ENCODE peak calls at places on chromosomes 7 and 10, in four cellular contexts. One of them, this sample, is unnamed.
A peak's percentile ranks its signal among the peaks of the same experiment; 100 is the strongest.

GRCh38 chr10:92079003-92079402 is 155.4 kb downstream of the BTAF1 start:
- DNase-seq in NCI-H345: no peak
- DNase-seq in NCI-H1092: no peak
- DNase-seq in naive B cell: no peak
- DNase-seq in this sample: no peak

GRCh38 chr7:122199171-122199570 is 55.1 kb upstream of the AASS start:
- DNase-seq in NCI-H345: no peak
- DNase-seq in naive B cell: no peak
- DNase-seq in NCI-H1092: no peak
- DNase-seq in this sample: no peak

GRCh38 chr10:48418189-48418588 is 111.7 kb downstream of the MAPK8 start:
- DNase-seq in NCI-H345: no peak
- DNase-seq in naive B cell: no peak
- DNase-seq in NCI-H1092: no peak
- DNase-seq in this sample: no peak

GRCh38 chr7:44735403-44736165 is 13.1 kb upstream of the ZMIZ2 start:
- DNase-seq in NCI-H1092: no peak
- DNase-seq in naive B cell: no peak
- DNase-seq in NCI-H345: no peak
- DNase-seq in this sample: no peak

GRCh38 chr7:116142374-116142773 is 68.0 kb upstream of the TES start:
- DNase-seq in NCI-H1092: no peak
- DNase-seq in NCI-H345: no peak
- DNase-seq in naive B cell: no peak
- DNase-seq in this sample: no peak

GRCh38 chr10:3666525-3667302 is 118.3 kb downstream of the KLF6 start:
- DNase-seq in naive B cell: no peak
- DNase-seq in NCI-H345: no peak
- DNase-seq in NCI-H1092: no peak
- DNase-seq in this sample: peak; percentile 88

GRCh38 chr7:2404714-2405119 is 1.3 kb downstream of the CHST12 start:
- DNase-seq in naive B cell: peak; percentile 29
- DNase-seq in NCI-H345: no peak
- DNase-seq in NCI-H1092: no peak
- DNase-seq in this sample: no peak

GRCh38 chr7:134954197-134955082 is 31.9 kb upstream of the AGBL3 start:
- DNase-seq in NCI-H345: peak; percentile 32
- DNase-seq in NCI-H1092: peak; percentile 15
- DNase-seq in naive B cell: peak; percentile 3
- DNase-seq in this sample: no peak

GRCh38 chr7:44213206-44213871 is 12.6 kb downstream of the YKT6 start:
- DNase-seq in NCI-H1092: no peak
- DNase-seq in NCI-H345: no peak
- DNase-seq in naive B cell: no peak
- DNase-seq in this sample: peak; percentile 72

GRCh38 chr10:131144711-131145375 is 166.7 kb downstream of the TCERG1L start:
- DNase-seq in naive B cell: no peak
- DNase-seq in NCI-H1092: no peak
- DNase-seq in NCI-H345: no peak
- DNase-seq in this sample: no peak

GRCh38 chr10:63042256-63042655 is 90.9 kb upstream of the NRBF2 start:
- DNase-seq in NCI-H1092: no peak
- DNase-seq in naive B cell: no peak
- DNase-seq in NCI-H345: no peak
- DNase-seq in this sample: no peak

GRCh38 chr10:113165643-113166042 is 215.6 kb downstream of the TCF7L2 start:
- DNase-seq in naive B cell: no peak
- DNase-seq in NCI-H345: no peak
- DNase-seq in NCI-H1092: no peak
- DNase-seq in this sample: no peak

GRCh38 chr7:41161188-41161587 is 541.7 kb downstream of the INHBA start:
- DNase-seq in NCI-H1092: no peak
- DNase-seq in NCI-H345: no peak
- DNase-seq in naive B cell: no peak
- DNase-seq in this sample: no peak

GRCh38 chr10:89567566-89568245 is 32.3 kb upstream of the SLC16A12 start:
- DNase-seq in naive B cell: no peak
- DNase-seq in NCI-H1092: no peak
- DNase-seq in NCI-H345: no peak
- DNase-seq in this sample: no peak

GRCh38 chr10:114634607-114634974 is 23.5 kb downstream of the ABLIM1 start:
- DNase-seq in NCI-H1092: no peak
- DNase-seq in NCI-H345: no peak
- DNase-seq in naive B cell: no peak
- DNase-seq in this sample: no peak

GRCh38 chr7:157674027-157674714 is 337.4 kb downstream of the DNAJB6 start:
- DNase-seq in naive B cell: no peak
- DNase-seq in NCI-H1092: no peak
- DNase-seq in NCI-H345: no peak
- DNase-seq in this sample: peak; percentile 56

GRCh38 chr10:112374724-112375541 is 1.0 kb downstream of the ACSL5 start:
- DNase-seq in NCI-H1092: no peak
- DNase-seq in naive B cell: peak; percentile 19
- DNase-seq in NCI-H345: no peak
- DNase-seq in this sample: no peak

GRCh38 chr10:13654846-13655245 is 68.1 kb downstream of the PRPF18 start:
- DNase-seq in naive B cell: no peak
- DNase-seq in NCI-H345: no peak
- DNase-seq in NCI-H1092: no peak
- DNase-seq in this sample: no peak

GRCh38 chr7:19939746-19940145 is 166.3 kb upstream of the TMEM196 start:
- DNase-seq in NCI-H1092: no peak
- DNase-seq in naive B cell: no peak
- DNase-seq in NCI-H345: no peak
- DNase-seq in this sample: no peak

GRCh38 chr7:114255404-114255841 is 159.2 kb upstream of the FOXP2 start:
- DNase-seq in NCI-H345: no peak
- DNase-seq in naive B cell: no peak
- DNase-seq in NCI-H1092: no peak
- DNase-seq in this sample: no peak

GRCh38 chr7:117800841-117801240 is 72.4 kb downstream of the CTTNBP2 start:
- DNase-seq in NCI-H1092: no peak
- DNase-seq in naive B cell: no peak
- DNase-seq in NCI-H345: no peak
- DNase-seq in this sample: no peak

GRCh38 chr7:80415522-80415921 is 96.3 kb downstream of the GNAT3 start:
- DNase-seq in naive B cell: no peak
- DNase-seq in NCI-H1092: no peak
- DNase-seq in NCI-H345: no peak
- DNase-seq in this sample: no peak

GRCh38 chr7:71096341-71096740 is 35.6 kb upstream of the GALNT17 start:
- DNase-seq in naive B cell: no peak
- DNase-seq in NCI-H1092: no peak
- DNase-seq in NCI-H345: no peak
- DNase-seq in this sample: no peak

GRCh38 chr10:77832243-77832642 is 94.3 kb downstream of the DLG5 start:
- DNase-seq in NCI-H345: no peak
- DNase-seq in naive B cell: no peak
- DNase-seq in NCI-H1092: no peak
- DNase-seq in this sample: no peak

GRCh38 chr7:80748302-80749042 is 110.0 kb downstream of the CD36 start:
- DNase-seq in NCI-H345: no peak
- DNase-seq in naive B cell: no peak
- DNase-seq in NCI-H1092: no peak
- DNase-seq in this sample: no peak

GRCh38 chr7:19242246-19242645 is 97.0 kb upstream of the FERD3L start:
- DNase-seq in NCI-H1092: no peak
- DNase-seq in NCI-H345: no peak
- DNase-seq in naive B cell: no peak
- DNase-seq in this sample: no peak

GRCh38 chr7:27723086-27723485 is 16.9 kb upstream of the TAX1BP1 start:
- DNase-seq in NCI-H345: peak; percentile 7
- DNase-seq in naive B cell: no peak
- DNase-seq in NCI-H1092: no peak
- DNase-seq in this sample: no peak

GRCh38 chr10:91798736-91799579 is 732 bp downstream of the TNKS2 start:
- DNase-seq in naive B cell: peak; percentile 77
- DNase-seq in NCI-H1092: no peak
- DNase-seq in NCI-H345: peak; percentile 8
- DNase-seq in this sample: no peak

GRCh38 chr7:74183653-74184450 is 9.7 kb downstream of the EIF4H start:
- DNase-seq in naive B cell: no peak
- DNase-seq in NCI-H345: no peak
- DNase-seq in NCI-H1092: no peak
- DNase-seq in this sample: no peak

GRCh38 chr10:5948999-5949759 is 28.2 kb downstream of the IL15RA start:
- DNase-seq in NCI-H345: peak; percentile 8
- DNase-seq in NCI-H1092: peak; percentile 17
- DNase-seq in naive B cell: no peak
- DNase-seq in this sample: no peak

GRCh38 chr10:97570789-97571536 is 1.6 kb upstream of the ANKRD2 start:
- DNase-seq in naive B cell: no peak
- DNase-seq in NCI-H1092: no peak
- DNase-seq in NCI-H345: no peak
- DNase-seq in this sample: no peak

GRCh38 chr7:28173531-28173930 is 7.1 kb downstream of the JAZF1 start:
- DNase-seq in naive B cell: no peak
- DNase-seq in NCI-H1092: no peak
- DNase-seq in NCI-H345: no peak
- DNase-seq in this sample: no peak

GRCh38 chr7:23404546-23405239 is 65.6 kb downstream of the IGF2BP3 start:
- DNase-seq in NCI-H1092: no peak
- DNase-seq in naive B cell: no peak
- DNase-seq in NCI-H345: no peak
- DNase-seq in this sample: no peak

GRCh38 chr7:5419523-5420107 is 4.0 kb downstream of the TNRC18 start:
- DNase-seq in NCI-H1092: no peak
- DNase-seq in naive B cell: peak; percentile 6
- DNase-seq in NCI-H345: no peak
- DNase-seq in this sample: no peak

GRCh38 chr7:148481965-148482626 is 108.5 kb upstream of the C7orf33 start:
- DNase-seq in NCI-H1092: no peak
- DNase-seq in NCI-H345: no peak
- DNase-seq in naive B cell: no peak
- DNase-seq in this sample: peak; percentile 55